ENCODE peak calls at places on chromosomes 11 and 22, in five cellular contexts. G, K, W, O and Y are unnamed samples.

GRCh38 chr11:105151936-105152554 is 12.5 kb upstream of the CARD18 start:
- DNase-seq in W (no peak), O (no peak), K (no peak), G (no peak), Y (no peak)

GRCh38 chr11:126790550-126790981 is 210.0 kb downstream of the KIRREL3 start:
- DNase-seq in G (peak; percentile 71), W (peak; percentile 61), K (no peak), O (no peak), Y (peak; percentile 88)

GRCh38 chr11:69144719-69145365 is 10.9 kb upstream of the SMIM38 start:
- DNase-seq in K (no peak), W (no peak), G (peak; percentile 48), O (peak; percentile 43), Y (peak; percentile 56)

GRCh38 chr22:19039796-19040580 is 82.2 kb downstream of the DGCR2 start:
- DNase-seq in W (no peak), K (no peak), O (no peak), G (no peak), Y (no peak)

GRCh38 chr11:46247664-46248063 is 29.8 kb upstream of the CREB3L1 start:
- DNase-seq in K (no peak), W (no peak), G (no peak), O (no peak), Y (no peak)

GRCh38 chr11:2142762-2143202 is 3.6 kb upstream of the IGF2 start:
- DNase-seq in W (no peak), O (peak; percentile 9), G (no peak), K (no peak), Y (no peak)

GRCh38 chr11:108530426-108530825 is 32.2 kb upstream of the POGLUT3 start:
- DNase-seq in O (no peak), K (no peak), G (no peak), W (no peak), Y (no peak)

GRCh38 chr11:88626216-88626615 is 288.7 kb upstream of the CTSC start:
- DNase-seq in O (no peak), G (no peak), K (no peak), W (no peak), Y (no peak)

GRCh38 chr11:120562806-120563425 is 51.4 kb downstream of the GRIK4 start:
- DNase-seq in G (no peak), O (no peak), K (no peak), W (no peak), Y (no peak)

GRCh38 chr11:15117751-15118150 is 3.0 kb downstream of the INSC start:
- DNase-seq in O (no peak), G (no peak), W (no peak), K (no peak), Y (no peak)

GRCh38 chr11:4102711-4103110 is 8.1 kb downstream of the RRM1 start:
- DNase-seq in O (no peak), W (no peak), K (no peak), G (no peak), Y (no peak)

GRCh38 chr11:41461057-41461681 is 1.7 kb upstream of the LRRC4C start:
- DNase-seq in W (no peak), K (no peak), O (no peak), G (no peak), Y (no peak)

GRCh38 chr22:19852177-19852781 is 2.4 kb downstream of the GNB1L start:
- DNase-seq in G (no peak), O (no peak), K (no peak), W (no peak), Y (no peak)

GRCh38 chr11:97451441-97451840 is 1061.6 kb downstream of the JRKL start:
- DNase-seq in O (no peak), G (no peak), K (no peak), W (no peak), Y (no peak)

GRCh38 chr22:29713156-29713715 is 6.6 kb upstream of the CABP7 start:
- DNase-seq in W (no peak), G (no peak), K (no peak), O (no peak), Y (no peak)

GRCh38 chr22:18057568-18058209 is 20.1 kb upstream of the PEX26 start:
- DNase-seq in O (no peak), W (peak; percentile 96), G (peak; percentile 94), K (no peak), Y (peak; percentile 95)

GRCh38 chr11:7520011-7520942 is 6.5 kb downstream of the PPFIBP2 start:
- DNase-seq in G (no peak), K (no peak), W (no peak), O (no peak), Y (no peak)

GRCh38 chr11:48242501-48242900 is 2.4 kb upstream of the OR4X2 start:
- DNase-seq in O (no peak), G (no peak), K (no peak), W (no peak), Y (no peak)

GRCh38 chr11:117724104-117724503 is 72.9 kb downstream of the DSCAML1 start:
- DNase-seq in G (no peak), K (no peak), W (no peak), O (no peak), Y (no peak)

GRCh38 chr11:9752091-9752490 is 88.2 kb downstream of the SWAP70 start:
- DNase-seq in G (no peak), O (no peak), K (no peak), W (peak; percentile 35), Y (no peak)

GRCh38 chr11:26276798-26277424 is 55.0 kb upstream of the ANO3 start:
- DNase-seq in G (peak; percentile 38), K (no peak), O (no peak), W (peak; percentile 46), Y (peak; percentile 20)

GRCh38 chr22:49793296-49793695 is 34.4 kb downstream of the BRD1 start:
- DNase-seq in K (no peak), G (no peak), O (no peak), W (no peak), Y (no peak)

GRCh38 chr11:416757-417621 is 2.2 kb upstream of the SIGIRR start:
- DNase-seq in G (no peak), W (no peak), K (peak; percentile 28), O (no peak), Y (no peak)

GRCh38 chr11:128802358-128802981 is 64.6 kb downstream of the KCNJ1 start:
- DNase-seq in O (no peak), G (no peak), K (no peak), W (no peak), Y (no peak)

GRCh38 chr11:59144096-59144495 is 1.4 kb downstream of the FAM111A start:
- DNase-seq in O (no peak), K (no peak), W (no peak), G (no peak), Y (no peak)

GRCh38 chr11:134480129-134480652 is 68.1 kb upstream of the B3GAT1 start:
- DNase-seq in O (no peak), K (no peak), G (no peak), W (no peak), Y (no peak)

GRCh38 chr11:26230021-26230420 is 101.9 kb upstream of the ANO3 start:
- DNase-seq in K (no peak), W (no peak), G (no peak), O (no peak), Y (no peak)

GRCh38 chr11:45563801-45564200 is 101.6 kb downstream of the CHST1 start:
- DNase-seq in K (no peak), O (no peak), G (no peak), W (no peak), Y (no peak)